ENCODE peak calls at places on chromosomes 13 and 19, in seven cellular contexts. G is smooth muscle cell of the brain vasculature; W is uterus; P is mucosa of gallbladder; Y is activated CD4-positive, alpha-beta T cell treated with anti-CD3 and anti-CD28 coated beads for 24 hours; X is small intestine; Q is GF-D8. C is an unnamed sample.

GRCh38 chr13:73827434-73827833 is 306.8 kb downstream of the KLF12 start:
- DNase-seq in G (no peak), W (no peak), P (no peak), Y (no peak), X (no peak), Q (no peak), C (no peak)

GRCh38 chr19:48085904-48086864 is 24.4 kb downstream of the PLA2G4C start:
- DNase-seq in G (no peak), W (no peak), P (no peak), Y (no peak), X (no peak), Q (no peak), C (no peak)

GRCh38 chr13:41670873-41671443 is 213.6 kb downstream of the RGCC start:
- DNase-seq in G (no peak), W (no peak), P (no peak), Y (no peak), X (no peak), Q (no peak), C (no peak)

GRCh38 chr19:53908933-53909415 is at the start of gene CACNG7:
- DNase-seq in G (no peak), W (no peak), P (no peak), Y (no peak), X (no peak), Q (no peak), C (no peak)

GRCh38 chr13:34591801-34592454 is 350.1 kb upstream of the NBEA start:
- DNase-seq in G (no peak), W (no peak), P (no peak), Y (no peak), X (no peak), Q (no peak), C (no peak)

GRCh38 chr13:37666036-37666435 is 67.5 kb upstream of the POSTN start:
- DNase-seq in G (peak), W (no peak), P (no peak), Y (no peak), X (no peak), Q (no peak), C (no peak)

GRCh38 chr13:106233336-106233735 is 302.1 kb downstream of the EFNB2 start:
- DNase-seq in G (no peak), W (no peak), P (no peak), Y (no peak), X (no peak), Q (no peak), C (no peak)

GRCh38 chr13:108182652-108183051 is 32.7 kb downstream of the LIG4 start:
- DNase-seq in G (no peak), W (no peak), P (no peak), Y (no peak), X (peak), Q (no peak), C (no peak)

GRCh38 chr13:28637714-28638355 is 21.1 kb upstream of the POMP start:
- DNase-seq in G (no peak), W (no peak), P (no peak), Y (no peak), X (peak), Q (no peak), C (no peak)

GRCh38 chr13:45300190-45300985 is 40.6 kb downstream of the TPT1 start:
- DNase-seq in G (no peak), W (no peak), P (no peak), Y (no peak), X (no peak), Q (no peak), C (no peak)

GRCh38 chr19:10961073-10961762 is 388 bp downstream of the SMARCA4 start:
- DNase-seq in G (no peak), W (peak), P (peak), Y (no peak), X (no peak), Q (no peak), C (no peak)

GRCh38 chr19:1387684-1388636 is 4.3 kb downstream of the NDUFS7 start:
- DNase-seq in G (no peak), W (no peak), P (no peak), Y (no peak), X (no peak), Q (no peak), C (no peak)

GRCh38 chr13:46753137-46753536 is 43.8 kb downstream of the ESD start:
- DNase-seq in G (no peak), W (no peak), P (no peak), Y (no peak), X (no peak), Q (no peak), C (no peak)

GRCh38 chr19:55257461-55258411 is 1.1 kb downstream of the PPP6R1 start:
- DNase-seq in G (no peak), W (no peak), P (no peak), Y (no peak), X (peak), Q (peak), C (peak)

GRCh38 chr13:25420161-25420560 is 48.4 kb downstream of the ATP8A2 start:
- DNase-seq in G (no peak), W (no peak), P (no peak), Y (no peak), X (no peak), Q (no peak), C (no peak)